ENCODE peak calls at places on chromosomes 1 and 21, in eight cellular contexts. One of them, this sample, is unnamed.

GRCh38 chr1:33182452-33182851 is 609 bp upstream of the TRIM62 start:
- DNase-seq in A549: no peak
- DNase-seq in ovary: peak
- DNase-seq in NB4: no peak
- DNase-seq in lower leg skin: peak
- DNase-seq in body of pancreas: peak
- DNase-seq in K562: no peak
- DNase-seq in esophagus muscularis mucosa: peak
- DNase-seq in this sample: no peak

GRCh38 chr1:199273837-199274379 is 635.1 kb downstream of the PTPRC start:
- DNase-seq in A549: no peak
- DNase-seq in ovary: no peak
- DNase-seq in NB4: peak
- DNase-seq in lower leg skin: no peak
- DNase-seq in body of pancreas: peak
- DNase-seq in K562: no peak
- DNase-seq in esophagus muscularis mucosa: no peak
- DNase-seq in this sample: no peak

GRCh38 chr1:14924455-14925325 is 228.9 kb upstream of the TMEM51 start:
- DNase-seq in A549: peak
- DNase-seq in ovary: peak
- DNase-seq in NB4: peak
- DNase-seq in lower leg skin: no peak
- DNase-seq in body of pancreas: peak
- DNase-seq in K562: peak
- DNase-seq in esophagus muscularis mucosa: no peak
- DNase-seq in this sample: peak

GRCh38 chr1:26364956-26365355 is 7.6 kb downstream of the ZNF683 start:
- DNase-seq in A549: no peak
- DNase-seq in ovary: no peak
- DNase-seq in NB4: no peak
- DNase-seq in lower leg skin: no peak
- DNase-seq in body of pancreas: no peak
- DNase-seq in K562: no peak
- DNase-seq in esophagus muscularis mucosa: no peak
- DNase-seq in this sample: no peak

GRCh38 chr21:41768371-41769042 is 1.7 kb upstream of the RIPK4 start:
- DNase-seq in A549: no peak
- DNase-seq in ovary: no peak
- DNase-seq in NB4: peak
- DNase-seq in lower leg skin: peak
- DNase-seq in body of pancreas: peak
- DNase-seq in K562: no peak
- DNase-seq in esophagus muscularis mucosa: no peak
- DNase-seq in this sample: no peak

GRCh38 chr1:27101696-27102095 is 53.2 kb downstream of the SLC9A1 start:
- DNase-seq in A549: no peak
- DNase-seq in ovary: peak
- DNase-seq in NB4: no peak
- DNase-seq in lower leg skin: no peak
- DNase-seq in body of pancreas: no peak
- DNase-seq in K562: no peak
- DNase-seq in esophagus muscularis mucosa: no peak
- DNase-seq in this sample: no peak

GRCh38 chr1:115545791-115546733 is 95.7 kb upstream of the VANGL1 start:
- DNase-seq in A549: peak
- DNase-seq in ovary: peak
- DNase-seq in NB4: peak
- DNase-seq in lower leg skin: no peak
- DNase-seq in body of pancreas: peak
- DNase-seq in K562: peak
- DNase-seq in esophagus muscularis mucosa: no peak
- DNase-seq in this sample: peak

GRCh38 chr1:109750920-109751319 is 10.1 kb upstream of the GSTM3 start:
- DNase-seq in A549: no peak
- DNase-seq in ovary: no peak
- DNase-seq in NB4: no peak
- DNase-seq in lower leg skin: peak
- DNase-seq in body of pancreas: no peak
- DNase-seq in K562: no peak
- DNase-seq in esophagus muscularis mucosa: no peak
- DNase-seq in this sample: no peak

GRCh38 chr1:17545354-17545753 is 5.9 kb downstream of the ARHGEF10L start:
- DNase-seq in A549: no peak
- DNase-seq in ovary: no peak
- DNase-seq in NB4: no peak
- DNase-seq in lower leg skin: no peak
- DNase-seq in body of pancreas: no peak
- DNase-seq in K562: no peak
- DNase-seq in esophagus muscularis mucosa: no peak
- DNase-seq in this sample: no peak

GRCh38 chr1:160637821-160638539 is 8.9 kb downstream of the SLAMF1 start:
- DNase-seq in A549: no peak
- DNase-seq in ovary: no peak
- DNase-seq in NB4: no peak
- DNase-seq in lower leg skin: no peak
- DNase-seq in body of pancreas: no peak
- DNase-seq in K562: no peak
- DNase-seq in esophagus muscularis mucosa: no peak
- DNase-seq in this sample: no peak

GRCh38 chr1:81706650-81707435 is 93.9 kb upstream of the ADGRL2 start:
- DNase-seq in A549: no peak
- DNase-seq in ovary: no peak
- DNase-seq in NB4: no peak
- DNase-seq in lower leg skin: no peak
- DNase-seq in body of pancreas: no peak
- DNase-seq in K562: no peak
- DNase-seq in esophagus muscularis mucosa: no peak
- DNase-seq in this sample: no peak

GRCh38 chr1:65067491-65068201 is 80.4 kb upstream of the AK4 start:
- DNase-seq in A549: peak
- DNase-seq in ovary: peak
- DNase-seq in NB4: peak
- DNase-seq in lower leg skin: peak
- DNase-seq in body of pancreas: peak
- DNase-seq in K562: peak
- DNase-seq in esophagus muscularis mucosa: peak
- DNase-seq in this sample: peak

GRCh38 chr21:42360317-42360716 is 6.0 kb downstream of the TFF1 start:
- DNase-seq in A549: no peak
- DNase-seq in ovary: no peak
- DNase-seq in NB4: peak
- DNase-seq in lower leg skin: no peak
- DNase-seq in body of pancreas: no peak
- DNase-seq in K562: peak
- DNase-seq in esophagus muscularis mucosa: no peak
- DNase-seq in this sample: no peak

GRCh38 chr1:27650527-27651175 is 15.7 kb upstream of the FGR start:
- DNase-seq in A549: no peak
- DNase-seq in ovary: no peak
- DNase-seq in NB4: peak
- DNase-seq in lower leg skin: no peak
- DNase-seq in body of pancreas: no peak
- DNase-seq in K562: no peak
- DNase-seq in esophagus muscularis mucosa: no peak
- DNase-seq in this sample: no peak

GRCh38 chr1:186482661-186483255 is 21.8 kb upstream of the PDC start:
- DNase-seq in A549: peak
- DNase-seq in ovary: peak
- DNase-seq in NB4: peak
- DNase-seq in lower leg skin: peak
- DNase-seq in body of pancreas: peak
- DNase-seq in K562: peak
- DNase-seq in esophagus muscularis mucosa: no peak
- DNase-seq in this sample: peak

GRCh38 chr21:40054403-40054802 is 187.2 kb downstream of the PCP4 start:
- DNase-seq in A549: no peak
- DNase-seq in ovary: no peak
- DNase-seq in NB4: no peak
- DNase-seq in lower leg skin: no peak
- DNase-seq in body of pancreas: peak
- DNase-seq in K562: no peak
- DNase-seq in esophagus muscularis mucosa: no peak
- DNase-seq in this sample: peak

GRCh38 chr21:41742073-41742875 is 24.6 kb downstream of the RIPK4 start:
- DNase-seq in A549: no peak
- DNase-seq in ovary: no peak
- DNase-seq in NB4: no peak
- DNase-seq in lower leg skin: no peak
- DNase-seq in body of pancreas: no peak
- DNase-seq in K562: no peak
- DNase-seq in esophagus muscularis mucosa: no peak
- DNase-seq in this sample: no peak

GRCh38 chr1:225458222-225458631 is 30.4 kb upstream of the LBR start:
- DNase-seq in A549: no peak
- DNase-seq in ovary: no peak
- DNase-seq in NB4: peak
- DNase-seq in lower leg skin: no peak
- DNase-seq in body of pancreas: no peak
- DNase-seq in K562: no peak
- DNase-seq in esophagus muscularis mucosa: no peak
- DNase-seq in this sample: no peak

GRCh38 chr21:41548781-41549180 is 40.8 kb upstream of the TMPRSS2 start:
- DNase-seq in A549: no peak
- DNase-seq in ovary: no peak
- DNase-seq in NB4: no peak
- DNase-seq in lower leg skin: peak
- DNase-seq in body of pancreas: no peak
- DNase-seq in K562: no peak
- DNase-seq in esophagus muscularis mucosa: no peak
- DNase-seq in this sample: no peak

GRCh38 chr1:2133879-2134215 is 60.7 kb downstream of the FAAP20 start:
- DNase-seq in A549: no peak
- DNase-seq in ovary: no peak
- DNase-seq in NB4: no peak
- DNase-seq in lower leg skin: no peak
- DNase-seq in body of pancreas: no peak
- DNase-seq in K562: no peak
- DNase-seq in esophagus muscularis mucosa: no peak
- DNase-seq in this sample: peak

GRCh38 chr1:2134232-2134603 is 60.4 kb downstream of the FAAP20 start:
- DNase-seq in A549: no peak
- DNase-seq in ovary: no peak
- DNase-seq in NB4: no peak
- DNase-seq in lower leg skin: no peak
- DNase-seq in body of pancreas: no peak
- DNase-seq in K562: no peak
- DNase-seq in esophagus muscularis mucosa: no peak
- DNase-seq in this sample: no peak

GRCh38 chr1:2134604-2135307 is 59.8 kb downstream of the FAAP20 start:
- DNase-seq in A549: no peak
- DNase-seq in ovary: peak
- DNase-seq in NB4: no peak
- DNase-seq in lower leg skin: no peak
- DNase-seq in body of pancreas: no peak
- DNase-seq in K562: no peak
- DNase-seq in esophagus muscularis mucosa: no peak
- DNase-seq in this sample: no peak

GRCh38 chr1:2132222-2133038 is 62.1 kb downstream of the FAAP20 start:
- DNase-seq in A549: no peak
- DNase-seq in ovary: peak
- DNase-seq in NB4: peak
- DNase-seq in lower leg skin: no peak
- DNase-seq in body of pancreas: peak
- DNase-seq in K562: peak
- DNase-seq in esophagus muscularis mucosa: no peak
- DNase-seq in this sample: peak

GRCh38 chr1:2133039-2133878 is 61.3 kb downstream of the FAAP20 start:
- DNase-seq in A549: peak
- DNase-seq in ovary: peak
- DNase-seq in NB4: peak
- DNase-seq in lower leg skin: peak
- DNase-seq in body of pancreas: peak
- DNase-seq in K562: peak
- DNase-seq in esophagus muscularis mucosa: peak
- DNase-seq in this sample: peak
- TF ChIP-seq POLR2A in A549: no peak
- TF ChIP-seq POLR2A in ovary: peak
- TF ChIP-seq POLR2A in NB4: peak
- TF ChIP-seq POLR2A in lower leg skin: no peak
- TF ChIP-seq POLR2A in body of pancreas: no peak
- TF ChIP-seq POLR2A in K562: no peak
- TF ChIP-seq POLR2A in esophagus muscularis mucosa: peak
- TF ChIP-seq POLR2A in this sample: peak

DNA sequence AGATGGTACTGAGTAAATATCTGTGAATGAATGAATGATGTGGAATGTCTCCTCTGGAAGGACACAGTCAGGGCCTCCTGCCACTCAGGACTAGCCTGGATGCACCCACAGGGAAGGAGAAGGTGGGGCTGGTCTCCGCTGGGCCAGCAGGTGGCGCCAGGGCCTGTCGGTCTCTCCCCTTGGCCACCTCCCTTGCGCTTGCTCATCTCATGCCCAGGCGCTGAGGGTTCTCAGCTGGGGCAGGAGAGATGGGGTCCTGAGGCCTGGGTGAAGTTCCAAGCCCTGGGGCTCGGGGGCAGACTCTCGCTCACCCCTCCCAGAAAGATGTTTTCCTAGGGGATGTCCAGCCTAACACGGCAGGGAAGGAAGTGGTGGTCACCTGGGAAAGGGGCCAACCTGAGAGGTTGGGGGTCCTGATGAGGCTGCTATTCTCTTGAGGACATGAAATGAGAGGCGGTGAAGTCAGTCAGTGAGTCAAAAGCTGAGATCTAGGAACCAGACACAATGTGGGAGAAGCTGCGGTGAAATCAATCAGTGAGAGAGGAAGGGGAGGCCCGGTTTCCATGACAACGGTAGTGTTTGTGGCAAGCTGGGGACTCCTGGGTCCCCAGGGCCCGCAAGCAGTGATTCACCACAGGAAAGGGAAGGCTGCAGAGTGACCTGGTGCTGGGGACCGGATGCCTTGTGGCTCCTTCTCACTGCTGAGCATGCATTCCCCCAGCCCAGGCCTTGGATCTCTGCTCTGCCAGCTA is 14.6 kb upstream of the MEX3A start:
- DNase-seq in A549: peak
- DNase-seq in ovary: peak
- DNase-seq in NB4: peak
- DNase-seq in lower leg skin: peak
- DNase-seq in body of pancreas: peak
- DNase-seq in K562: peak
- DNase-seq in esophagus muscularis mucosa: peak
- DNase-seq in this sample: peak
- H3K4me3 ChIP-seq in A549: no peak
- H3K4me3 ChIP-seq in ovary: no peak
- H3K4me3 ChIP-seq in NB4: no peak
- H3K4me3 ChIP-seq in lower leg skin: no peak
- H3K4me3 ChIP-seq in body of pancreas: no peak
- H3K4me3 ChIP-seq in K562: no peak
- H3K4me3 ChIP-seq in esophagus muscularis mucosa: peak
- H3K4me3 ChIP-seq in this sample: no peak

GRCh38 chr21:44575307-44576024 is 1.9 kb downstream of the KRTAP10-4 start:
- DNase-seq in A549: no peak
- DNase-seq in ovary: no peak
- DNase-seq in NB4: no peak
- DNase-seq in lower leg skin: peak
- DNase-seq in body of pancreas: no peak
- DNase-seq in K562: no peak
- DNase-seq in esophagus muscularis mucosa: no peak
- DNase-seq in this sample: no peak
- TF ChIP-seq POLR2A in A549: no peak
- TF ChIP-seq POLR2A in ovary: no peak
- TF ChIP-seq POLR2A in NB4: no peak
- TF ChIP-seq POLR2A in lower leg skin: no peak
- TF ChIP-seq POLR2A in body of pancreas: no peak
- TF ChIP-seq POLR2A in K562: no peak
- TF ChIP-seq POLR2A in esophagus muscularis mucosa: no peak
- TF ChIP-seq POLR2A in this sample: no peak

GRCh38 chr1:203187306-203188264 is 1.1 kb upstream of the CHI3L1 start:
- DNase-seq in A549: no peak
- DNase-seq in ovary: no peak
- DNase-seq in NB4: peak
- DNase-seq in lower leg skin: no peak
- DNase-seq in body of pancreas: no peak
- DNase-seq in K562: no peak
- DNase-seq in esophagus muscularis mucosa: no peak
- DNase-seq in this sample: no peak
- H3K4me3 ChIP-seq in A549: no peak
- H3K4me3 ChIP-seq in ovary: no peak
- H3K4me3 ChIP-seq in NB4: no peak
- H3K4me3 ChIP-seq in lower leg skin: no peak
- H3K4me3 ChIP-seq in body of pancreas: no peak
- H3K4me3 ChIP-seq in K562: no peak
- H3K4me3 ChIP-seq in esophagus muscularis mucosa: no peak
- H3K4me3 ChIP-seq in this sample: no peak